ENCODE peak calls at places on chromosomes 2 and 18, in nine cellular contexts. One of them, this sample, is unnamed.

GRCh38 chr2:177530513-177531039 is 138.0 kb downstream of the AGPS start:
- DNase-seq in germinal center: no peak
- DNase-seq in HTR-8/SVneo: no peak
- DNase-seq in ELR: no peak
- DNase-seq in ureter: no peak
- DNase-seq in lung microvascular endothelial cell: no peak
- DNase-seq in naive thymus-derived CD8-positive, alpha-beta T cell: no peak
- DNase-seq in MCF 10A: no peak
- DNase-seq in nephron progenitor cell: no peak
- DNase-seq in this sample: no peak

GRCh38 chr18:49177812-49178211 is 227.0 kb upstream of the SMAD7 start:
- DNase-seq in germinal center: no peak
- DNase-seq in ureter: no peak
- DNase-seq in nephron progenitor cell: no peak
- DNase-seq in ELR: peak
- DNase-seq in lung microvascular endothelial cell: no peak
- DNase-seq in HTR-8/SVneo: no peak
- DNase-seq in naive thymus-derived CD8-positive, alpha-beta T cell: no peak
- DNase-seq in MCF 10A: peak
- DNase-seq in this sample: no peak

GRCh38 chr2:149767516-149767974 is 180.0 kb upstream of the MMADHC start:
- DNase-seq in HTR-8/SVneo: no peak
- DNase-seq in naive thymus-derived CD8-positive, alpha-beta T cell: no peak
- DNase-seq in lung microvascular endothelial cell: no peak
- DNase-seq in germinal center: no peak
- DNase-seq in ureter: no peak
- DNase-seq in ELR: peak
- DNase-seq in MCF 10A: peak
- DNase-seq in nephron progenitor cell: no peak
- DNase-seq in this sample: no peak

GRCh38 chr2:11499081-11499743 is 33.3 kb upstream of the E2F6 start:
- DNase-seq in ureter: no peak
- DNase-seq in MCF 10A: no peak
- DNase-seq in germinal center: no peak
- DNase-seq in lung microvascular endothelial cell: peak
- DNase-seq in ELR: no peak
- DNase-seq in HTR-8/SVneo: no peak
- DNase-seq in nephron progenitor cell: peak
- DNase-seq in naive thymus-derived CD8-positive, alpha-beta T cell: no peak
- DNase-seq in this sample: no peak

GRCh38 chr18:36963464-36963863 is 134.5 kb downstream of the KIAA1328 start:
- DNase-seq in germinal center: no peak
- DNase-seq in HTR-8/SVneo: no peak
- DNase-seq in lung microvascular endothelial cell: no peak
- DNase-seq in MCF 10A: no peak
- DNase-seq in naive thymus-derived CD8-positive, alpha-beta T cell: no peak
- DNase-seq in ureter: no peak
- DNase-seq in ELR: no peak
- DNase-seq in nephron progenitor cell: no peak
- DNase-seq in this sample: no peak

GRCh38 chr2:147588191-147588590 is 256.6 kb upstream of the ACVR2A start:
- DNase-seq in ureter: no peak
- DNase-seq in HTR-8/SVneo: peak
- DNase-seq in nephron progenitor cell: no peak
- DNase-seq in naive thymus-derived CD8-positive, alpha-beta T cell: no peak
- DNase-seq in germinal center: no peak
- DNase-seq in lung microvascular endothelial cell: no peak
- DNase-seq in MCF 10A: peak
- DNase-seq in ELR: peak
- DNase-seq in this sample: no peak

GRCh38 chr2:19933351-19933981 is 31.7 kb upstream of the TTC32 start:
- DNase-seq in ELR: peak
- DNase-seq in nephron progenitor cell: no peak
- DNase-seq in germinal center: no peak
- DNase-seq in naive thymus-derived CD8-positive, alpha-beta T cell: no peak
- DNase-seq in ureter: no peak
- DNase-seq in HTR-8/SVneo: peak
- DNase-seq in lung microvascular endothelial cell: peak
- DNase-seq in MCF 10A: peak
- DNase-seq in this sample: no peak

GRCh38 chr2:99879481-99879880 is 262.9 kb downstream of the AFF3 start:
- DNase-seq in ureter: no peak
- DNase-seq in nephron progenitor cell: no peak
- DNase-seq in naive thymus-derived CD8-positive, alpha-beta T cell: no peak
- DNase-seq in MCF 10A: no peak
- DNase-seq in lung microvascular endothelial cell: peak
- DNase-seq in germinal center: no peak
- DNase-seq in ELR: peak
- DNase-seq in HTR-8/SVneo: no peak
- DNase-seq in this sample: no peak

GRCh38 chr2:238157506-238158017 is 1.2 kb upstream of the ERFE start:
- DNase-seq in HTR-8/SVneo: no peak
- DNase-seq in ureter: no peak
- DNase-seq in germinal center: no peak
- DNase-seq in ELR: no peak
- DNase-seq in MCF 10A: no peak
- DNase-seq in nephron progenitor cell: no peak
- DNase-seq in naive thymus-derived CD8-positive, alpha-beta T cell: no peak
- DNase-seq in lung microvascular endothelial cell: no peak
- DNase-seq in this sample: no peak

GRCh38 chr18:48488388-48488850 is 50.4 kb upstream of the CTIF start:
- DNase-seq in nephron progenitor cell: no peak
- DNase-seq in germinal center: no peak
- DNase-seq in naive thymus-derived CD8-positive, alpha-beta T cell: no peak
- DNase-seq in lung microvascular endothelial cell: peak
- DNase-seq in MCF 10A: peak
- DNase-seq in ureter: peak
- DNase-seq in ELR: peak
- DNase-seq in HTR-8/SVneo: peak
- DNase-seq in this sample: no peak

GRCh38 chr2:144084114-144084661 is 435.7 kb downstream of the ZEB2 start:
- DNase-seq in ureter: no peak
- DNase-seq in ELR: peak
- DNase-seq in naive thymus-derived CD8-positive, alpha-beta T cell: no peak
- DNase-seq in MCF 10A: peak
- DNase-seq in germinal center: no peak
- DNase-seq in HTR-8/SVneo: peak
- DNase-seq in lung microvascular endothelial cell: no peak
- DNase-seq in nephron progenitor cell: no peak
- DNase-seq in this sample: no peak

GRCh38 chr2:217270801-217271121 is 410.9 kb upstream of the TNP1 start:
- DNase-seq in naive thymus-derived CD8-positive, alpha-beta T cell: no peak
- DNase-seq in nephron progenitor cell: no peak
- DNase-seq in MCF 10A: no peak
- DNase-seq in HTR-8/SVneo: no peak
- DNase-seq in lung microvascular endothelial cell: no peak
- DNase-seq in ureter: no peak
- DNase-seq in germinal center: no peak
- DNase-seq in ELR: no peak
- DNase-seq in this sample: no peak

GRCh38 chr2:62304429-62305417 is 108.8 kb downstream of the B3GNT2 start:
- DNase-seq in naive thymus-derived CD8-positive, alpha-beta T cell: peak
- DNase-seq in germinal center: no peak
- DNase-seq in MCF 10A: peak
- DNase-seq in ELR: peak
- DNase-seq in lung microvascular endothelial cell: peak
- DNase-seq in ureter: peak
- DNase-seq in HTR-8/SVneo: no peak
- DNase-seq in nephron progenitor cell: no peak
- DNase-seq in this sample: peak

GRCh38 chr18:6920099-6920955 is 190.8 kb downstream of the ARHGAP28 start:
- DNase-seq in HTR-8/SVneo: peak
- DNase-seq in MCF 10A: peak
- DNase-seq in nephron progenitor cell: peak
- DNase-seq in ELR: peak
- DNase-seq in germinal center: peak
- DNase-seq in ureter: peak
- DNase-seq in naive thymus-derived CD8-positive, alpha-beta T cell: no peak
- DNase-seq in lung microvascular endothelial cell: peak
- DNase-seq in this sample: no peak

GRCh38 chr2:99688699-99689098 is 198.9 kb upstream of the REV1 start:
- DNase-seq in lung microvascular endothelial cell: no peak
- DNase-seq in MCF 10A: no peak
- DNase-seq in ureter: no peak
- DNase-seq in germinal center: no peak
- DNase-seq in ELR: no peak
- DNase-seq in nephron progenitor cell: no peak
- DNase-seq in HTR-8/SVneo: no peak
- DNase-seq in naive thymus-derived CD8-positive, alpha-beta T cell: no peak
- DNase-seq in this sample: no peak

GRCh38 chr2:3605013-3605961 is 10.4 kb downstream of the COLEC11 start:
- DNase-seq in lung microvascular endothelial cell: peak
- DNase-seq in ELR: no peak
- DNase-seq in naive thymus-derived CD8-positive, alpha-beta T cell: no peak
- DNase-seq in HTR-8/SVneo: no peak
- DNase-seq in germinal center: no peak
- DNase-seq in ureter: peak
- DNase-seq in nephron progenitor cell: no peak
- DNase-seq in MCF 10A: peak
- DNase-seq in this sample: no peak

GRCh38 chr2:218021536-218022071 is 18.8 kb upstream of the TNS1 start:
- DNase-seq in ureter: no peak
- DNase-seq in HTR-8/SVneo: no peak
- DNase-seq in MCF 10A: no peak
- DNase-seq in nephron progenitor cell: no peak
- DNase-seq in ELR: no peak
- DNase-seq in lung microvascular endothelial cell: no peak
- DNase-seq in germinal center: no peak
- DNase-seq in naive thymus-derived CD8-positive, alpha-beta T cell: no peak
- DNase-seq in this sample: no peak

GRCh38 chr2:56537756-56538155 is 354.0 kb downstream of the CCDC85A start:
- DNase-seq in naive thymus-derived CD8-positive, alpha-beta T cell: no peak
- DNase-seq in MCF 10A: no peak
- DNase-seq in HTR-8/SVneo: no peak
- DNase-seq in lung microvascular endothelial cell: no peak
- DNase-seq in nephron progenitor cell: no peak
- DNase-seq in germinal center: no peak
- DNase-seq in ELR: no peak
- DNase-seq in ureter: no peak
- DNase-seq in this sample: no peak

GRCh38 chr2:144382848-144383247 is 137.1 kb downstream of the ZEB2 start:
- DNase-seq in ureter: no peak
- DNase-seq in HTR-8/SVneo: no peak
- DNase-seq in MCF 10A: no peak
- DNase-seq in germinal center: peak
- DNase-seq in lung microvascular endothelial cell: no peak
- DNase-seq in nephron progenitor cell: no peak
- DNase-seq in naive thymus-derived CD8-positive, alpha-beta T cell: peak
- DNase-seq in ELR: no peak
- DNase-seq in this sample: peak

GRCh38 chr2:19574788-19575260 is 216.4 kb upstream of the OSR1 start:
- DNase-seq in nephron progenitor cell: peak
- DNase-seq in ureter: peak
- DNase-seq in MCF 10A: no peak
- DNase-seq in HTR-8/SVneo: peak
- DNase-seq in ELR: peak
- DNase-seq in lung microvascular endothelial cell: peak
- DNase-seq in germinal center: no peak
- DNase-seq in naive thymus-derived CD8-positive, alpha-beta T cell: no peak
- DNase-seq in this sample: no peak

GRCh38 chr2:64063924-64064331 is 44.7 kb upstream of the VPS54 start:
- DNase-seq in ELR: peak
- DNase-seq in germinal center: no peak
- DNase-seq in MCF 10A: no peak
- DNase-seq in naive thymus-derived CD8-positive, alpha-beta T cell: no peak
- DNase-seq in ureter: no peak
- DNase-seq in HTR-8/SVneo: no peak
- DNase-seq in lung microvascular endothelial cell: peak
- DNase-seq in nephron progenitor cell: no peak
- DNase-seq in this sample: no peak

GRCh38 chr2:228474466-228474865 is 293.0 kb upstream of the SPHKAP start:
- DNase-seq in naive thymus-derived CD8-positive, alpha-beta T cell: no peak
- DNase-seq in lung microvascular endothelial cell: no peak
- DNase-seq in HTR-8/SVneo: no peak
- DNase-seq in MCF 10A: no peak
- DNase-seq in germinal center: no peak
- DNase-seq in nephron progenitor cell: no peak
- DNase-seq in ELR: peak
- DNase-seq in ureter: no peak
- DNase-seq in this sample: no peak

GRCh38 chr2:160305081-160305750 is 105.1 kb upstream of the ITGB6 start:
- DNase-seq in ureter: no peak
- DNase-seq in naive thymus-derived CD8-positive, alpha-beta T cell: no peak
- DNase-seq in germinal center: no peak
- DNase-seq in nephron progenitor cell: no peak
- DNase-seq in HTR-8/SVneo: no peak
- DNase-seq in ELR: peak
- DNase-seq in lung microvascular endothelial cell: no peak
- DNase-seq in MCF 10A: peak
- DNase-seq in this sample: no peak

GRCh38 chr2:195318440-195319111 is 338.4 kb upstream of the SLC39A10 start:
- DNase-seq in nephron progenitor cell: peak
- DNase-seq in germinal center: peak
- DNase-seq in HTR-8/SVneo: peak
- DNase-seq in lung microvascular endothelial cell: peak
- DNase-seq in ELR: peak
- DNase-seq in ureter: no peak
- DNase-seq in naive thymus-derived CD8-positive, alpha-beta T cell: peak
- DNase-seq in MCF 10A: peak
- DNase-seq in this sample: no peak